ENCODE peak calls at places on chromosomes 5 and 9, in four cellular contexts. One of them, this sample, is unnamed.

GRCh38 chr5:172748341-172748843 is 22.6 kb downstream of the DUSP1 start:
- DNase-seq in NCI-H1417: no peak
- DNase-seq in stimulated activated CD4-positive, alpha-beta T cell treated with anti-CD3 and anti-CD28 coated beads, Interleukin-15, amount 100 ng/mL, for 24 hours: no peak
- DNase-seq in BJ: no peak
- DNase-seq in this sample: no peak

GRCh38 chr5:150017606-150018005 is 17.1 kb downstream of the HMGXB3 start:
- DNase-seq in NCI-H1417: no peak
- DNase-seq in stimulated activated CD4-positive, alpha-beta T cell treated with anti-CD3 and anti-CD28 coated beads, Interleukin-15, amount 100 ng/mL, for 24 hours: no peak
- DNase-seq in BJ: no peak
- DNase-seq in this sample: no peak

GRCh38 chr5:152170350-152170749 is 234.7 kb downstream of the NMUR2 start:
- DNase-seq in NCI-H1417: peak; percentile 31
- DNase-seq in stimulated activated CD4-positive, alpha-beta T cell treated with anti-CD3 and anti-CD28 coated beads, Interleukin-15, amount 100 ng/mL, for 24 hours: no peak
- DNase-seq in BJ: no peak
- DNase-seq in this sample: no peak

GRCh38 chr5:72156921-72157320 is 49.6 kb downstream of the MAP1B start:
- DNase-seq in NCI-H1417: no peak
- DNase-seq in stimulated activated CD4-positive, alpha-beta T cell treated with anti-CD3 and anti-CD28 coated beads, Interleukin-15, amount 100 ng/mL, for 24 hours: no peak
- DNase-seq in BJ: peak; percentile 94
- DNase-seq in this sample: no peak

GRCh38 chr9:89603629-89604462 is 966 bp upstream of the GADD45G start:
- DNase-seq in NCI-H1417: peak; percentile 70
- DNase-seq in stimulated activated CD4-positive, alpha-beta T cell treated with anti-CD3 and anti-CD28 coated beads, Interleukin-15, amount 100 ng/mL, for 24 hours: peak; percentile 56
- DNase-seq in BJ: no peak
- DNase-seq in this sample: peak; percentile 12

GRCh38 chr9:97577051-97577450 is 56.1 kb downstream of the TSTD2 start:
- DNase-seq in NCI-H1417: no peak
- DNase-seq in stimulated activated CD4-positive, alpha-beta T cell treated with anti-CD3 and anti-CD28 coated beads, Interleukin-15, amount 100 ng/mL, for 24 hours: no peak
- DNase-seq in BJ: no peak
- DNase-seq in this sample: no peak

GRCh38 chr5:24397601-24398000 is 247.2 kb downstream of the CDH10 start:
- DNase-seq in NCI-H1417: no peak
- DNase-seq in stimulated activated CD4-positive, alpha-beta T cell treated with anti-CD3 and anti-CD28 coated beads, Interleukin-15, amount 100 ng/mL, for 24 hours: no peak
- DNase-seq in BJ: no peak
- DNase-seq in this sample: no peak

GRCh38 chr5:139422307-139422893 is 16.9 kb downstream of the DNAJC18 start:
- DNase-seq in NCI-H1417: peak; percentile 68
- DNase-seq in stimulated activated CD4-positive, alpha-beta T cell treated with anti-CD3 and anti-CD28 coated beads, Interleukin-15, amount 100 ng/mL, for 24 hours: peak; percentile 54
- DNase-seq in BJ: no peak
- DNase-seq in this sample: peak; percentile 26

GRCh38 chr5:145587308-145588071 is 247.7 kb downstream of the PRELID2 start:
- DNase-seq in NCI-H1417: no peak
- DNase-seq in stimulated activated CD4-positive, alpha-beta T cell treated with anti-CD3 and anti-CD28 coated beads, Interleukin-15, amount 100 ng/mL, for 24 hours: peak; percentile 6
- DNase-seq in BJ: peak; percentile 66
- DNase-seq in this sample: no peak

GRCh38 chr5:40221796-40222195 is 457.9 kb upstream of the PTGER4 start:
- DNase-seq in NCI-H1417: no peak
- DNase-seq in stimulated activated CD4-positive, alpha-beta T cell treated with anti-CD3 and anti-CD28 coated beads, Interleukin-15, amount 100 ng/mL, for 24 hours: no peak
- DNase-seq in BJ: peak; percentile 72
- DNase-seq in this sample: no peak

GRCh38 chr5:178460598-178461425 is 129.4 kb downstream of the COL23A1 start:
- DNase-seq in NCI-H1417: no peak
- DNase-seq in stimulated activated CD4-positive, alpha-beta T cell treated with anti-CD3 and anti-CD28 coated beads, Interleukin-15, amount 100 ng/mL, for 24 hours: peak; percentile 70
- DNase-seq in BJ: no peak
- DNase-seq in this sample: no peak

This sample was measured in T-helper 22 cell.